ENCODE peak calls at places on chromosomes 1 and 21, in four cellular contexts. X, A, C and O are unnamed samples.

GRCh38 chr1:22709227-22709626 is 1.4 kb upstream of the EPHB2 start:
- DNase-seq in X (no peak), A (no peak), C (no peak), O (no peak)

GRCh38 chr1:155128755-155129473 is 1.2 kb downstream of the EFNA1 start:
- DNase-seq in X (no peak), A (peak), C (peak), O (no peak)

GRCh38 chr1:62841587-62842169 is 57.7 kb downstream of the ATG4C start:
- DNase-seq in X (no peak), A (no peak), C (no peak), O (no peak)

GRCh38 chr1:12595839-12596821 is 21.9 kb downstream of the DHRS3 start:
- DNase-seq in X (peak), A (peak), C (peak), O (no peak)

GRCh38 chr21:39688010-39688409 is 57.0 kb upstream of the IGSF5 start:
- DNase-seq in X (no peak), A (no peak), C (no peak), O (no peak)

GRCh38 chr1:159092398-159092760 is 15.8 kb upstream of the AIM2 start:
- DNase-seq in X (no peak), A (no peak), C (no peak), O (no peak)

GRCh38 chr21:33685613-33686197 is 43.4 kb downstream of the ITSN1 start:
- DNase-seq in X (no peak), A (no peak), C (no peak), O (no peak)

GRCh38 chr1:244361764-244362473 is 89.8 kb downstream of the ADSS2 start:
- DNase-seq in X (no peak), A (no peak), C (no peak), O (no peak)

DNA sequence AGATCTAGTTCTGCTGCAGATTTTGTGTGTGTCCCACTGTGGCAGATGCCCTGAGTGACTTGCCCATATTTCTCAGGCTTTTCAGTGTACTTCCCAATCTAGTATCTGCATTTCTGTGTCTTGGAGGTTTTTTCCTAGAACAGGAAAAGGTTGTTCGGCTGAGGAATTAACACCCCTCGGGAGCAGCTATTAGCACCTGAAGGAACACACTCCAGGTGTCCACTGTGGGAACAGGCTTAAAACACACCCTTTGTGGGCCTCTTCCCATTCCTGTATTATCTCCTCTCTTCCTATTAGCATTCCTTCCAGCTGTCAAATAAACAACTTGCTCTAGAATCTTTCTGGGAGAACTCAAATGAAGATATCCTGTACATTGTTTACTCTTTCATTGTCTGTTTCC is 178.3 kb downstream of the HMCN1 start:
- DNase-seq in X (no peak), A (no peak), C (no peak), O (no peak)
- H3K27ac ChIP-seq in X (no peak), A (no peak), C (no peak), O (no peak)

GRCh38 chr1:209850342-209850979 is 22.7 kb downstream of the UTP25 start:
- DNase-seq in X (peak), A (no peak), C (no peak), O (no peak)
- TF ChIP-seq CTCF in X (peak), A (peak), C (no peak), O (no peak)

DNA sequence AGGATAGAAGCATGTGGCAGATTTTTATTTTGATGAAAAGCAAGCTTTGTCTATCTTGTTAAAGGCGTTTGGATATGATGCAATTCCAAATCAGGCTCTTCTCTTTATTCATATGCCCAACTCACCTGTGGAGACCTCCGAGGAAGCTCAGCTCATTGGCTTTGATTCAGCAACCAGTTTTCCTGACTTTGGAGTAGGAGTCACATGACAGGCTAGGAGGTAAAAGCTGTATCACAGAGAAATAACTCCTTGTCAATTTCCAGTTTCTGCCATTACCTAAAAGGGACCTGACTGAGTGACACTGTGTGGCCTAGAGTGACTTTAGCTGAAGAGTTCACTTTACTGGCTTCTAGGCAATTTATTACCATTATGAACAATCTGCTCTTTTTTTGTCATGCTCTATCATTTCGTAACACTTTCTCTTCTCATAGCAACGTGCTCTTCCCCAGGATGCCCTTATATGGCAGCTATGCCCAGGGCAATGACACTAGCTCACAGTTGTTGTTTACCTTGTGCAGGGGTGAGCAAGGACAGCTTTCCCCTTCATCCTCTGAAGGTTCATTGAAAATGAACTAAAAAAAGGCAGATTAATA is 107.2 kb downstream of the KCNK1 start:
- DNase-seq in X (no peak), A (no peak), C (no peak), O (no peak)
- H3K4me3 ChIP-seq in X (no peak), A (no peak), C (no peak), O (no peak)

GRCh38 chr1:109723351-109723750 is 11.3 kb downstream of the GSTM5 start:
- DNase-seq in X (no peak), A (no peak), C (no peak), O (no peak)

GRCh38 chr1:109719337-109719837 is 7.3 kb downstream of the GSTM5 start:
- DNase-seq in X (no peak), A (no peak), C (no peak), O (no peak)

GRCh38 chr1:109722920-109723319 is 10.9 kb downstream of the GSTM5 start:
- DNase-seq in X (no peak), A (no peak), C (no peak), O (no peak)

GRCh38 chr1:109721046-109721445 is 9.0 kb downstream of the GSTM5 start:
- DNase-seq in X (no peak), A (no peak), C (no peak), O (no peak)

DNA sequence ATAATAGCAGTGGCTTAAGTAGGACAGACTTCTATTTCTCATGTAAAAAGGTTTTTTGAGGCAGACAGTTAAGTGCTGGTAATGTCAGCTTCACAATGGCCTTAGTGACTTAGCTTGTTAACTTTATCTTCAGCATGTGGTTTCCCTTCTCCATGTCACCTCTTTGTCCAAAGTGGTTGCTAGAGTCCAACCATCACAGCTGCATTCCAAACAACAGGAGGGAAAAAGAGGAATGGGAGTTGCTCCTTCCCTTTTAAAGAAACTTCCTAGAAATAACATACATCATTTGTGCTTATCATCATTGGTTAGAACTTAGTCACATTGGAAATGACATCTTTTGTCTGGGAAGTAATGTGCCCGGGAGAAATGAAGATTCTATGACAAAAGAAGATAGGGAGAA is 9.9 kb downstream of the GSTM5 start:
- DNase-seq in X (no peak), A (no peak), C (no peak), O (no peak)
- H3K27ac ChIP-seq in X (no peak), A (no peak), C (no peak), O (no peak)

GRCh38 chr1:75423616-75424015 is 187.3 kb downstream of the SLC44A5 start:
- DNase-seq in X (no peak), A (no peak), C (no peak), O (no peak)
- TF ChIP-seq CTCF in X (no peak), A (no peak), C (no peak), O (no peak)

GRCh38 chr1:15345711-15346355 is 63.9 kb upstream of the EFHD2 start:
- DNase-seq in X (peak), A (peak), C (no peak), O (peak)
- H3K4me3 ChIP-seq in X (no peak), A (no peak), C (no peak), O (no peak)

DNA sequence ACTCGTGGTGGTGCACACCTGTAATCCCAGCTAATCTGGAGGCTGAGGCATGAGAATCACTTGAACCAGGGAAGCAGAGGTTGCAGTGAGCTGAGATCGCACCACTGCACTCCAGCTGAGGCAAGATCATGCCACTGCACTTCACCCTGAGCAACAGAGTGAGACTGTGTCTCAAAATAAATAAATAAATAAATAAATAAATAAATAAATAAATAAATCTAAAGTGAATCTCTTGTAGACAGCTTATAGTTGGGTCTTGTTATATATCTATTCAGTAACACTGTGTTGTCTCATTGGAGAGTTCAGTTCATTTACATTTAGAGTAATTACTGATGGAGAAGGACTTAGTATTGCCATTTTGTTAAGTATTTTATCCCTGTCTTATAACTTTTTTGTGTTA is 258.4 kb downstream of the LRRC40 start:
- DNase-seq in X (no peak), A (no peak), C (no peak), O (no peak)
- H3K27ac ChIP-seq in X (no peak), A (no peak), C (no peak), O (no peak)

GRCh38 chr1:24990796-24991195 is 60.7 kb upstream of the RUNX3 start:
- DNase-seq in X (no peak), A (no peak), C (no peak), O (no peak)

GRCh38 chr1:24990136-24990535 is 60.1 kb upstream of the RUNX3 start:
- DNase-seq in X (no peak), A (no peak), C (no peak), O (no peak)

GRCh38 chr1:24992124-24992760 is 62.2 kb upstream of the RUNX3 start:
- DNase-seq in X (no peak), A (no peak), C (no peak), O (no peak)

GRCh38 chr1:24992761-24993211 is 62.7 kb upstream of the RUNX3 start:
- DNase-seq in X (peak), A (no peak), C (no peak), O (no peak)

GRCh38 chr1:24991242-24992037 is 61.4 kb upstream of the RUNX3 start:
- DNase-seq in X (no peak), A (no peak), C (no peak), O (no peak)
- TF ChIP-seq CTCF in X (no peak), A (no peak), C (no peak), O (no peak)